ENCODE peak calls at places on chromosomes 3 and 15, in four cellular contexts. One of them, this sample, is unnamed.

GRCh38 chr3:126883241-126883640 is 99.7 kb upstream of the PLXNA1 start:
- DNase-seq in adipocyte: peak
- DNase-seq in neuronal stem cell: no peak
- DNase-seq in fibroblast of the aortic adventitia: peak
- DNase-seq in this sample: peak

GRCh38 chr15:49155834-49156627 is 632 bp upstream of the COPS2 start:
- DNase-seq in adipocyte: peak
- DNase-seq in neuronal stem cell: peak
- DNase-seq in fibroblast of the aortic adventitia: peak
- DNase-seq in this sample: peak

GRCh38 chr15:100849021-100849831 is 30.4 kb upstream of the ALDH1A3 start:
- DNase-seq in adipocyte: peak
- DNase-seq in neuronal stem cell: no peak
- DNase-seq in fibroblast of the aortic adventitia: peak
- DNase-seq in this sample: peak

GRCh38 chr3:28576590-28577220 is 228.1 kb upstream of the AZI2 start:
- DNase-seq in adipocyte: no peak
- DNase-seq in neuronal stem cell: peak
- DNase-seq in fibroblast of the aortic adventitia: no peak
- DNase-seq in this sample: peak

GRCh38 chr3:177981576-177981975 is 554.7 kb upstream of the KCNMB2 start:
- DNase-seq in adipocyte: no peak
- DNase-seq in neuronal stem cell: no peak
- DNase-seq in fibroblast of the aortic adventitia: no peak
- DNase-seq in this sample: no peak

GRCh38 chr3:31695280-31696008 is 162.7 kb downstream of the STT3B start:
- DNase-seq in adipocyte: no peak
- DNase-seq in neuronal stem cell: no peak
- DNase-seq in fibroblast of the aortic adventitia: no peak
- DNase-seq in this sample: peak

GRCh38 chr15:90315276-90315982 is 36.7 kb upstream of the ZNF774 start:
- DNase-seq in adipocyte: peak
- DNase-seq in neuronal stem cell: no peak
- DNase-seq in fibroblast of the aortic adventitia: peak
- DNase-seq in this sample: peak

GRCh38 chr15:73286356-73286755 is 82.4 kb downstream of the HCN4 start:
- DNase-seq in adipocyte: peak
- DNase-seq in neuronal stem cell: no peak
- DNase-seq in fibroblast of the aortic adventitia: peak
- DNase-seq in this sample: peak

GRCh38 chr3:193803288-193803687 is 210.3 kb downstream of the OPA1 start:
- DNase-seq in adipocyte: no peak
- DNase-seq in neuronal stem cell: no peak
- DNase-seq in fibroblast of the aortic adventitia: no peak
- DNase-seq in this sample: no peak

GRCh38 chr3:191382661-191383060 is 52.3 kb upstream of the UTS2B start:
- DNase-seq in adipocyte: no peak
- DNase-seq in neuronal stem cell: no peak
- DNase-seq in fibroblast of the aortic adventitia: no peak
- DNase-seq in this sample: no peak

This sample was measured in GM23248.